ENCODE peak calls at places on chromosomes 5 and 9, in nine cellular contexts. V, Q, J, K, E, G, I, L and H are unnamed samples.

GRCh38 chr5:133957591-133957990 is 10.8 kb downstream of the C5orf15 start:
- DNase-seq in K (no peak), E (no peak), V (no peak), J (no peak), G (no peak), I (no peak), L (no peak), Q (no peak), H (no peak)

GRCh38 chr9:120716483-120716882 is 2.2 kb upstream of the MEGF9 start:
- DNase-seq in K (no peak), E (no peak), J (no peak), L (no peak), G (no peak), I (no peak), Q (no peak), V (no peak), H (no peak)

GRCh38 chr9:93826209-93826608 is 128.9 kb downstream of the BARX1 start:
- DNase-seq in E (no peak), Q (no peak), L (no peak), G (no peak), V (no peak), K (peak; percentile 81), I (peak; percentile 66), J (peak; percentile 48), H (peak; percentile 87)

GRCh38 chr5:176723440-176723839 is 76.2 kb downstream of the TSPAN17 start:
- DNase-seq in K (no peak), Q (no peak), G (no peak), V (no peak), E (no peak), I (no peak), L (no peak), J (no peak), H (no peak)

GRCh38 chr5:143174714-143175398 is 228.6 kb downstream of the NR3C1 start:
- DNase-seq in I (no peak), G (no peak), E (no peak), J (no peak), Q (no peak), K (no peak), L (no peak), V (no peak), H (no peak)

GRCh38 chr5:59744531-59744992 is 149.0 kb downstream of the PDE4D start:
- DNase-seq in J (no peak), E (no peak), K (no peak), I (no peak), L (no peak), V (peak; percentile 78), G (no peak), Q (no peak), H (no peak)

GRCh38 chr9:114038724-114039313 is 39.3 kb downstream of the AMBP start:
- DNase-seq in J (peak; percentile 16), L (no peak), G (no peak), Q (no peak), E (no peak), K (no peak), V (no peak), I (no peak), H (peak; percentile 19)

GRCh38 chr5:132446621-132447020 is 44.0 kb downstream of the IRF1 start:
- DNase-seq in K (no peak), I (no peak), L (peak; percentile 79), Q (peak; percentile 77), G (no peak), E (no peak), J (no peak), V (peak; percentile 73), H (no peak)

GRCh38 chr5:22372826-22373660 is 480.1 kb downstream of the CDH12 start:
- DNase-seq in E (no peak), L (no peak), I (no peak), K (no peak), V (no peak), Q (no peak), G (no peak), J (no peak), H (no peak)

GRCh38 chr9:116387934-116388714 is 234.5 kb downstream of the PAPPA start:
- DNase-seq in L (no peak), E (no peak), K (no peak), G (no peak), V (no peak), I (no peak), J (no peak), Q (no peak), H (no peak)

GRCh38 chr5:81417052-81417451 is 23.1 kb upstream of the ACOT12 start:
- DNase-seq in L (no peak), G (no peak), Q (no peak), K (no peak), I (no peak), E (no peak), J (no peak), V (no peak), H (no peak)

GRCh38 chr5:77558266-77558665 is 66.2 kb upstream of the WDR41 start:
- DNase-seq in V (no peak), E (peak; percentile 21), L (no peak), G (no peak), I (no peak), K (peak; percentile 63), Q (no peak), J (no peak), H (peak; percentile 45)

GRCh38 chr5:123681061-123681460 is 169.1 kb downstream of the CSNK1G3 start:
- DNase-seq in K (no peak), I (no peak), L (no peak), E (no peak), G (no peak), Q (no peak), V (no peak), J (no peak), H (no peak)

GRCh38 chr5:1892685-1893445 is 10.1 kb upstream of the IRX4 start:
- DNase-seq in V (no peak), K (no peak), L (no peak), J (no peak), Q (no peak), E (no peak), G (no peak), I (no peak), H (no peak)

GRCh38 chr9:122445155-122445749 is 32.5 kb downstream of the OR1J1 start:
- DNase-seq in L (no peak), J (no peak), I (no peak), G (no peak), V (no peak), Q (no peak), E (no peak), K (no peak), H (no peak)

DNA sequence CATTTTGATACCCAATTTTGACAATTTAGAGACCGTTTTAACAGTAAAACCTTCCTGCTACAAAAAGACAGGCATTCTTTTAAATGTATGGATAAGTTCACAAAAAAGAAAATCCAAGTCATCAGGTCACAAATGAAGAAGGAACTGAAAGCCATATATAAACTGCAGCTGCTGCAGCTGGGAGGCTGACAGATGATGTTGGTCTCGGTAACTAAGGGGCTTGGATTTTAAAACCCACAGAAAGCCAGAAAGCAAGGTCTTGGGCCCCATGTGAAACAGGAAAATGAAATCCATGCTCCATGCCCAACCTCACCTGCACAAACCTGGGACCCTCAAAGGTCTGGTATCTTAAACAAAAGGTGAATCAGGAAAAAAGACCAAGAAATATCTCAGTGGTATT is 15.7 kb upstream of the C5orf34 start:
- DNase-seq in E (no peak), Q (no peak), J (no peak), K (no peak), L (no peak), G (no peak), V (no peak), I (no peak), H (no peak)
- H3K27ac ChIP-seq in E (no peak overlapping the region), Q (no peak overlapping the region), J (no peak overlapping the region), K (no peak overlapping the region), L (no peak overlapping the region), G (no peak overlapping the region), V (no peak overlapping the region), I (no peak overlapping the region), H (no peak overlapping the region)

DNA sequence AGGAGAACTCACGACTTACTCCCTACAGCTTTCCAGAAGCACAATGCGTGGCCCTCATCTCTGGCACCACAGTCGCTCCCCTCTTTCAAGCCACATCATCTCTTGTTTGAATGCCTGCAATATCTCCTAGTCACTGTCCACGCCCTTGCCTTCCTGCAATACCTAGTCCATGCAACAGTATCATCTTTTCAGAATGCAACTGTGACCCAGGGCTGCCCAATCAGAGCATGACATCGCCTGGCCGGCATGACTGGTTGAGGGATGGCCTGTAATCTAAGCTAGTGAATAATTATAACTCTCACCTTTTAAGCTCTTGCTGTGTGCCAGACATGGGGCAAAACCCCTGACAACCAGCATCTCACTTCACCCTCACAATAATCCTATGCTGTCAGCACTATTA is 52.5 kb upstream of the CPEB4 start:
- DNase-seq in G (no peak), I (no peak), J (no peak), V (no peak), K (no peak), Q (no peak), E (no peak), L (no peak), H (no peak)
- TF ChIP-seq CTCF in G (no peak), I (no peak), J (no peak), V (no peak), K (no peak), Q (no peak), E (no peak), L (no peak), H (no peak)

GRCh38 chr9:115106642-115107041 is 11.3 kb downstream of the TNC start:
- DNase-seq in G (no peak), V (no peak), J (no peak), L (no peak), E (no peak), I (no peak), K (no peak), Q (no peak), H (no peak)

GRCh38 chr9:115106001-115106400 is 12.0 kb downstream of the TNC start:
- DNase-seq in L (no peak), K (no peak), V (peak; percentile 84), G (no peak), J (no peak), I (no peak), E (no peak), Q (no peak), H (no peak)

GRCh38 chr9:115107701-115108100 is 10.3 kb downstream of the TNC start:
- DNase-seq in Q (no peak), G (no peak), I (no peak), K (no peak), L (peak; percentile 48), V (no peak), E (no peak), J (no peak), H (no peak)

GRCh38 chr9:115103746-115104477 is 14.0 kb downstream of the TNC start:
- DNase-seq in E (no peak), V (no peak), K (no peak), Q (no peak), G (no peak), L (no peak), J (no peak), I (no peak), H (no peak)

DNA sequence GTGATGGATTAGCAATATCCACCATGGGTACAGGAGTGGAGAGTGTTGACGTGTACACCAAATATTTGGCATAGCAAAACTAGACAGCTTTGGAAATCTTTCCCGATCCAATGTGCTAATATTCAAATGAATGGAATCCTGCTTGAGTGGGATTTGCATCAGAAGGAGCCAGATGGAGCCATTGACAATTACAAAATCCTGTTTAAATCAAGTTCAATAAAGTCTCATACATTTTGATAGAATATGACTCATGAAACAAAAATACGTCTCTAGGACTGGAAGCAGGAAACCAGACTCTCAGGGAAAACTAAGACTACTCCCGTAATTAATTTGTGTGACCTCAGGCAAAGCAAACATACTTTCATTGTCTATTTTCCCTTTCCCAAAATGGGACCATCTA is 13.0 kb downstream of the TNC start:
- DNase-seq in G (no peak), J (no peak), L (no peak), Q (no peak), I (no peak), V (peak; percentile 36), K (no peak), E (no peak), H (no peak)
- H3K4me1 ChIP-seq in G (no peaks in the 10 kb centered on the region), J (no peaks in the 10 kb centered on the region), L (peaks cover 23% of the 10 kb centered on the region), Q (no peaks in the 10 kb centered on the region), I (no peaks in the 10 kb centered on the region), V (peaks cover 26% of the 10 kb centered on the region), K (no peaks in the 10 kb centered on the region), E (peaks cover 15% of the 10 kb centered on the region), H (peaks cover 2% of the 10 kb centered on the region)

GRCh38 chr9:108142142-108142503 is 652.6 kb upstream of the KLF4 start:
- DNase-seq in V (no peak), K (no peak), G (no peak), I (no peak), Q (no peak), L (no peak), E (no peak), J (no peak), H (no peak)
- H3K27ac ChIP-seq in V (no peak overlapping the region), K (no peak overlapping the region), G (peak overlapping the region; percentile 55), I (peak overlapping the region; percentile 85), Q (peak overlapping the region; percentile 43), L (peak overlapping the region; percentile 58), E (peak overlapping the region; percentile 54), J (peak overlapping the region; percentile 72), H (no peak overlapping the region)